ENCODE peak calls at places on chromosomes 3 and 15, in ten cellular contexts. I, X, Z, E, R, A, Q, P, S and J are unnamed samples.

GRCh38 chr15:70018646-70019600 is 78.8 kb downstream of the TLE3 start:
- DNase-seq in R (no peak), S (no peak), P (no peak), Q (no peak), A (no peak), X (no peak), I (no peak), Z (peak; percentile 83), E (no peak), J (no peak)

GRCh38 chr15:62075595-62076279 is 9.0 kb downstream of the C2CD4A start:
- DNase-seq in Z (no peak), Q (no peak), A (no peak), I (no peak), P (peak; percentile 82), X (no peak), E (no peak), S (no peak), R (no peak), J (no peak)

GRCh38 chr3:64459711-64460110 is 228.1 kb downstream of the ADAMTS9 start:
- DNase-seq in Q (no peak), P (no peak), R (no peak), Z (no peak), S (no peak), A (no peak), X (no peak), E (no peak), I (no peak), J (no peak)

GRCh38 chr3:59425371-59425770 is 375.5 kb upstream of the CFAP20DC start:
- DNase-seq in I (no peak), S (no peak), A (no peak), Q (no peak), P (peak; percentile 34), X (no peak), E (no peak), Z (no peak), R (no peak), J (no peak)

GRCh38 chr3:171476532-171477102 is 16.4 kb upstream of the TNIK start:
- DNase-seq in Q (no peak), Z (no peak), E (no peak), S (no peak), R (no peak), P (no peak), X (no peak), I (no peak), A (no peak), J (no peak)

GRCh38 chr3:61381745-61382392 is 130.6 kb upstream of the FHIT start:
- DNase-seq in A (peak; percentile 44), X (no peak), E (no peak), I (no peak), P (peak; percentile 68), R (no peak), Z (peak; percentile 59), Q (no peak), S (no peak), J (no peak)

GRCh38 chr3:173920386-173920785 is 522.8 kb downstream of the NLGN1 start:
- DNase-seq in I (no peak), E (no peak), Q (no peak), X (no peak), A (no peak), P (peak; percentile 77), Z (no peak), S (no peak), R (no peak), J (no peak)

GRCh38 chr3:38616658-38617057 is 32.8 kb downstream of the SCN5A start:
- DNase-seq in R (no peak), Z (no peak), E (no peak), A (no peak), Q (no peak), S (no peak), I (no peak), X (no peak), P (no peak), J (no peak)

GRCh38 chr3:56005196-56005805 is 463.0 kb downstream of the ERC2 start:
- DNase-seq in A (no peak), E (no peak), X (no peak), P (peak; percentile 77), R (no peak), Z (no peak), Q (no peak), S (no peak), I (no peak), J (no peak)

GRCh38 chr15:49927462-49927861 is 191.6 kb downstream of the ATP8B4 start:
- DNase-seq in R (no peak), Z (no peak), P (no peak), E (no peak), A (no peak), I (no peak), S (no peak), Q (no peak), X (no peak), J (no peak)

GRCh38 chr15:94168250-94168649 is 63.1 kb upstream of the MCTP2 start:
- DNase-seq in I (no peak), A (no peak), P (no peak), Q (no peak), S (no peak), Z (peak; percentile 35), R (no peak), X (no peak), E (no peak), J (no peak)

GRCh38 chr15:31871159-31871886 is 159.0 kb upstream of the CHRNA7 start:
- DNase-seq in Z (peak; percentile 37), Q (no peak), S (no peak), I (no peak), X (no peak), P (no peak), R (no peak), A (no peak), E (no peak), J (no peak)

GRCh38 chr3:106068386-106068785 is 199.6 kb upstream of the CBLB start:
- DNase-seq in R (no peak), X (no peak), E (no peak), Z (no peak), I (no peak), P (no peak), A (no peak), Q (no peak), S (no peak), J (no peak)

GRCh38 chr3:44983413-44984040 is 7.5 kb downstream of the EXOSC7 start:
- DNase-seq in E (no peak), Q (no peak), Z (no peak), S (no peak), I (no peak), X (no peak), A (no peak), P (no peak), R (no peak), J (no peak)

GRCh38 chr15:42133892-42134502 is 22.4 kb downstream of the PLA2G4F start:
- DNase-seq in P (peak; percentile 53), Q (no peak), A (peak; percentile 65), X (peak; percentile 61), Z (peak; percentile 66), R (no peak), I (no peak), S (peak; percentile 83), E (peak; percentile 11), J (peak; percentile 65)

GRCh38 chr3:35184775-35185174 is 454.6 kb upstream of the ARPP21 start:
- DNase-seq in I (no peak), Q (no peak), Z (no peak), E (no peak), X (no peak), S (no peak), A (no peak), R (no peak), P (peak; percentile 2), J (no peak)

GRCh38 chr15:58329781-58330467 is 101.9 kb upstream of the LIPC start:
- DNase-seq in I (peak; percentile 90), X (no peak), S (no peak), R (peak; percentile 47), E (no peak), Q (no peak), P (peak; percentile 22), A (no peak), Z (no peak), J (no peak)

GRCh38 chr3:52372822-52373504 is 56.8 kb downstream of the DNAH1 start:
- DNase-seq in Q (no peak), E (peak; percentile 20), X (no peak), S (peak; percentile 52), A (no peak), P (no peak), R (peak; percentile 33), I (no peak), Z (peak; percentile 84), J (peak; percentile 35)

GRCh38 chr3:140203510-140203909 is 268.5 kb downstream of the CLSTN2 start:
- DNase-seq in A (no peak), P (peak; percentile 38), Q (no peak), E (no peak), X (no peak), I (no peak), Z (no peak), R (no peak), S (no peak), J (no peak)

GRCh38 chr3:160053048-160053391 is 64.4 kb downstream of the IL12A start:
- DNase-seq in R (no peak), X (no peak), S (no peak), Q (no peak), P (no peak), Z (no peak), E (no peak), A (no peak), I (no peak), J (no peak)

GRCh38 chr3:133525435-133525834 is 48.1 kb upstream of the CDV3 start:
- DNase-seq in A (no peak), Q (no peak), Z (peak; percentile 29), S (no peak), P (no peak), E (no peak), R (no peak), I (no peak), X (no peak), J (no peak)

GRCh38 chr15:39874890-39875549 is 45.0 kb downstream of the GPR176 start:
- DNase-seq in X (no peak), R (no peak), P (peak; percentile 38), E (peak; percentile 16), A (peak; percentile 60), Z (peak; percentile 33), I (peak; percentile 47), S (peak; percentile 30), Q (no peak), J (no peak)

GRCh38 chr3:126355777-126356372 is 1.3 kb downstream of the KLF15 start:
- DNase-seq in X (no peak), E (no peak), A (peak; percentile 29), R (peak; percentile 98), Q (peak; percentile 98), Z (peak; percentile 58), P (peak; percentile 12), S (peak; percentile 73), I (peak; percentile 98), J (peak; percentile 93)

GRCh38 chr3:52305926-52306325 is 10.2 kb upstream of the DNAH1 start:
- DNase-seq in I (no peak), E (no peak), X (no peak), R (no peak), Q (no peak), Z (no peak), S (no peak), P (no peak), A (no peak), J (no peak)

GRCh38 chr15:29093065-29093435 is 176.6 kb downstream of the NSMCE3 start:
- DNase-seq in A (no peak), R (no peak), I (no peak), P (no peak), Q (peak; percentile 64), X (no peak), S (no peak), E (no peak), Z (no peak), J (no peak)

GRCh38 chr3:113286524-113286923 is 75.2 kb downstream of the BOC start:
- DNase-seq in E (no peak), P (no peak), Z (no peak), Q (no peak), I (no peak), R (no peak), A (no peak), S (no peak), X (no peak), J (no peak)

GRCh38 chr3:181773921-181774320 is 62.2 kb downstream of the SOX2 start:
- DNase-seq in X (no peak), P (no peak), R (no peak), I (no peak), A (no peak), E (no peak), S (no peak), Z (no peak), Q (no peak), J (no peak)

GRCh38 chr15:45588199-45588910 is 1.2 kb downstream of the BLOC1S6 start:
- DNase-seq in S (no peak), Q (no peak), A (no peak), Z (no peak), P (peak; percentile 69), I (no peak), E (no peak), X (no peak), R (no peak), J (no peak)